ENCODE peak calls at places on chromosomes 13 and 19, in six cellular contexts. X is GM04504, W is germinal center, L is H7, D is upper lobe of right lung, F is M059J. U is an unnamed sample.

GRCh38 chr19:14553939-14554243 is 18.0 kb downstream of the NDUFB7 start:
- DNase-seq in X (no peak), W (no peak), L (peak), D (no peak), F (no peak), U (no peak)

GRCh38 chr13:99796175-99796819 is 175.3 kb downstream of the ZIC5 start:
- DNase-seq in X (no peak), W (no peak), L (peak), D (no peak), F (peak), U (peak)

GRCh38 chr13:101730420-101731000 is 278.0 kb downstream of the ITGBL1 start:
- DNase-seq in X (no peak), W (no peak), L (no peak), D (no peak), F (peak), U (no peak)

GRCh38 chr13:93766719-93767118 is 540.1 kb downstream of the GPC6 start:
- DNase-seq in X (no peak), W (no peak), L (no peak), D (no peak), F (no peak), U (no peak)

GRCh38 chr19:7533281-7533819 is 2.2 kb upstream of the PNPLA6 start:
- DNase-seq in X (no peak), W (no peak), L (peak), D (peak), F (no peak), U (no peak)

GRCh38 chr13:105466376-105466775 is 1069.1 kb downstream of the EFNB2 start:
- DNase-seq in X (no peak), W (no peak), L (peak), D (no peak), F (no peak), U (no peak)

GRCh38 chr19:17450264-17451075 is 2.0 kb upstream of the TMEM221 start:
- DNase-seq in X (no peak), W (no peak), L (no peak), D (no peak), F (peak), U (peak)

GRCh38 chr13:111178417-111178816 is 63.3 kb downstream of the ARHGEF7 start:
- DNase-seq in X (no peak), W (no peak), L (no peak), D (no peak), F (no peak), U (no peak)

GRCh38 chr19:9040131-9040530 is 29.9 kb upstream of the MUC16 start:
- DNase-seq in X (no peak), W (no peak), L (no peak), D (no peak), F (peak), U (no peak)

GRCh38 chr13:23609414-23610186 is 39.4 kb downstream of the TNFRSF19 start:
- DNase-seq in X (no peak), W (no peak), L (no peak), D (no peak), F (peak), U (no peak)

GRCh38 chr13:42894765-42895181 is 97.3 kb downstream of the EPSTI1 start:
- DNase-seq in X (no peak), W (no peak), L (no peak), D (no peak), F (peak), U (no peak)

GRCh38 chr19:15418112-15418587 is 638 bp downstream of the AKAP8L start:
- DNase-seq in X (no peak), W (no peak), L (no peak), D (no peak), F (peak), U (no peak)

GRCh38 chr13:75647126-75647784 is 11.1 kb downstream of the LMO7 start:
- DNase-seq in X (no peak), W (no peak), L (no peak), D (no peak), F (no peak), U (peak)

GRCh38 chr13:53460776-53461175 is 432.2 kb downstream of the OLFM4 start:
- DNase-seq in X (no peak), W (no peak), L (no peak), D (no peak), F (no peak), U (no peak)

GRCh38 chr19:54469496-54469934 is 3.6 kb downstream of the CDC42EP5 start:
- DNase-seq in X (no peak), W (no peak), L (peak), D (no peak), F (no peak), U (no peak)

GRCh38 chr19:1864480-1865171 is 1.2 kb upstream of the KLF16 start:
- DNase-seq in X (no peak), W (peak), L (peak), D (peak), F (peak), U (peak)

GRCh38 chr19:50568321-50569022 is at the start of gene LRRC4B:
- DNase-seq in X (no peak), W (no peak), L (peak), D (no peak), F (no peak), U (no peak)

GRCh38 chr19:14053032-14053431 is 8.8 kb downstream of the PALM3 start:
- DNase-seq in X (no peak), W (no peak), L (peak), D (no peak), F (no peak), U (no peak)

GRCh38 chr19:15260939-15261338 is 28.7 kb upstream of the EPHX3 start:
- DNase-seq in X (no peak), W (no peak), L (peak), D (no peak), F (no peak), U (no peak)

GRCh38 chr19:35995655-35995993 is 636 bp downstream of the SDHAF1 start:
- DNase-seq in X (no peak), W (no peak), L (peak), D (peak), F (peak), U (peak)

GRCh38 chr19:34253711-34254551 is 423 bp upstream of the GARRE1 start:
- DNase-seq in X (peak), W (peak), L (peak), D (peak), F (no peak), U (peak)

GRCh38 chr13:35630551-35631275 is 154.2 kb upstream of the MAB21L1 start:
- DNase-seq in X (peak), W (peak), L (peak), D (no peak), F (peak), U (peak)

GRCh38 chr19:35425682-35426081 is 22.4 kb upstream of the FFAR2 start:
- DNase-seq in X (no peak), W (no peak), L (no peak), D (no peak), F (no peak), U (no peak)

GRCh38 chr13:75384881-75385707 is 96.9 kb downstream of the TBC1D4 start:
- DNase-seq in X (no peak), W (peak), L (no peak), D (no peak), F (no peak), U (no peak)

GRCh38 chr13:72662548-72662947 is 64.9 kb downstream of the MZT1 start:
- DNase-seq in X (no peak), W (no peak), L (no peak), D (no peak), F (no peak), U (no peak)

GRCh38 chr19:29548483-29549085 is 22.8 kb downstream of the VSTM2B start:
- DNase-seq in X (no peak), W (no peak), L (peak), D (peak), F (no peak), U (no peak)

GRCh38 chr19:6173190-6173589 is 37.7 kb downstream of the ACSBG2 start:
- DNase-seq in X (no peak), W (no peak), L (no peak), D (no peak), F (no peak), U (no peak)

GRCh38 chr19:2353159-2353894 is 6.7 kb upstream of the TMPRSS9 start:
- DNase-seq in X (no peak), W (no peak), L (peak), D (no peak), F (no peak), U (no peak)

GRCh38 chr13:49400755-49401659 is 42.9 kb downstream of the CAB39L start:
- DNase-seq in X (peak), W (peak), L (no peak), D (no peak), F (peak), U (peak)